ENCODE peak calls at places on chromosomes 5 and 9, in nine cellular contexts. One of them, this sample, is unnamed.

GRCh38 chr5:134177197-134178171 is 734 bp upstream of the SKP1 start:
- DNase-seq in endodermal cell: peak; percentile 90
- DNase-seq in PC-3: peak; percentile 26
- DNase-seq in cardiac muscle cell: peak; percentile 82
- DNase-seq in spleen: peak; percentile 81
- DNase-seq in GM20000: no peak
- DNase-seq in epithelial cell of esophagus: peak; percentile 83
- DNase-seq in astrocyte of the cerebellum: peak; percentile 49
- DNase-seq in kidney epithelial cell: no peak
- DNase-seq in this sample: no peak

GRCh38 chr5:68780299-68780960 is 313.4 kb upstream of the SLC30A5 start:
- DNase-seq in endodermal cell: no peak
- DNase-seq in PC-3: no peak
- DNase-seq in cardiac muscle cell: no peak
- DNase-seq in spleen: no peak
- DNase-seq in GM20000: no peak
- DNase-seq in epithelial cell of esophagus: peak; percentile 2
- DNase-seq in astrocyte of the cerebellum: no peak
- DNase-seq in kidney epithelial cell: no peak
- DNase-seq in this sample: no peak

GRCh38 chr9:121718063-121718462 is 66.6 kb downstream of the DAB2IP start:
- DNase-seq in endodermal cell: peak; percentile 61
- DNase-seq in PC-3: no peak
- DNase-seq in cardiac muscle cell: peak; percentile 44
- DNase-seq in spleen: no peak
- DNase-seq in GM20000: no peak
- DNase-seq in epithelial cell of esophagus: peak; percentile 81
- DNase-seq in astrocyte of the cerebellum: no peak
- DNase-seq in kidney epithelial cell: no peak
- DNase-seq in this sample: no peak

GRCh38 chr5:156414381-156414780 is 87.4 kb downstream of the SGCD start:
- DNase-seq in endodermal cell: no peak
- DNase-seq in PC-3: no peak
- DNase-seq in cardiac muscle cell: peak; percentile 29
- DNase-seq in spleen: no peak
- DNase-seq in GM20000: no peak
- DNase-seq in epithelial cell of esophagus: no peak
- DNase-seq in astrocyte of the cerebellum: no peak
- DNase-seq in kidney epithelial cell: no peak
- DNase-seq in this sample: no peak

GRCh38 chr9:68515304-68516017 is 25.2 kb downstream of the TMEM252 start:
- DNase-seq in endodermal cell: no peak
- DNase-seq in PC-3: peak; percentile 69
- DNase-seq in cardiac muscle cell: peak; percentile 94
- DNase-seq in spleen: no peak
- DNase-seq in GM20000: no peak
- DNase-seq in epithelial cell of esophagus: peak; percentile 66
- DNase-seq in astrocyte of the cerebellum: no peak
- DNase-seq in kidney epithelial cell: no peak
- DNase-seq in this sample: no peak

GRCh38 chr5:112918679-112919078 is 3.3 kb downstream of the REEP5 start:
- DNase-seq in endodermal cell: no peak
- DNase-seq in PC-3: no peak
- DNase-seq in cardiac muscle cell: no peak
- DNase-seq in spleen: no peak
- DNase-seq in GM20000: no peak
- DNase-seq in epithelial cell of esophagus: no peak
- DNase-seq in astrocyte of the cerebellum: no peak
- DNase-seq in kidney epithelial cell: peak; percentile 45
- DNase-seq in this sample: no peak

GRCh38 chr9:36864491-36865410 is 169.3 kb downstream of the PAX5 start:
- DNase-seq in endodermal cell: peak; percentile 81
- DNase-seq in PC-3: no peak
- DNase-seq in cardiac muscle cell: no peak
- DNase-seq in spleen: peak; percentile 72
- DNase-seq in GM20000: no peak
- DNase-seq in epithelial cell of esophagus: no peak
- DNase-seq in astrocyte of the cerebellum: no peak
- DNase-seq in kidney epithelial cell: no peak
- DNase-seq in this sample: no peak

GRCh38 chr5:80254767-80255424 is 952 bp downstream of the SERINC5 start:
- DNase-seq in endodermal cell: no peak
- DNase-seq in PC-3: peak; percentile 10
- DNase-seq in cardiac muscle cell: peak; percentile 24
- DNase-seq in spleen: no peak
- DNase-seq in GM20000: peak; percentile 43
- DNase-seq in epithelial cell of esophagus: peak; percentile 87
- DNase-seq in astrocyte of the cerebellum: no peak
- DNase-seq in kidney epithelial cell: no peak
- DNase-seq in this sample: peak; percentile 24

GRCh38 chr5:141872496-141873356 is 5.5 kb downstream of the PCDH1 start:
- DNase-seq in endodermal cell: peak; percentile 70
- DNase-seq in PC-3: no peak
- DNase-seq in cardiac muscle cell: peak; percentile 55
- DNase-seq in spleen: peak; percentile 6
- DNase-seq in GM20000: no peak
- DNase-seq in epithelial cell of esophagus: no peak
- DNase-seq in astrocyte of the cerebellum: no peak
- DNase-seq in kidney epithelial cell: no peak
- DNase-seq in this sample: no peak

GRCh38 chr9:28956111-28956880 is 1383.0 kb upstream of the C9orf72 start:
- DNase-seq in endodermal cell: no peak
- DNase-seq in PC-3: no peak
- DNase-seq in cardiac muscle cell: no peak
- DNase-seq in spleen: no peak
- DNase-seq in GM20000: no peak
- DNase-seq in epithelial cell of esophagus: no peak
- DNase-seq in astrocyte of the cerebellum: no peak
- DNase-seq in kidney epithelial cell: no peak
- DNase-seq in this sample: no peak

GRCh38 chr5:100761192-100761591 is 141.9 kb downstream of the ST8SIA4 start:
- DNase-seq in endodermal cell: no peak
- DNase-seq in PC-3: peak; percentile 43
- DNase-seq in cardiac muscle cell: no peak
- DNase-seq in spleen: no peak
- DNase-seq in GM20000: no peak
- DNase-seq in epithelial cell of esophagus: peak; percentile 46
- DNase-seq in astrocyte of the cerebellum: no peak
- DNase-seq in kidney epithelial cell: no peak
- DNase-seq in this sample: no peak
- TF ChIP-seq CTCF in endodermal cell: no peak
- TF ChIP-seq CTCF in PC-3: no peak
- TF ChIP-seq CTCF in cardiac muscle cell: no peak
- TF ChIP-seq CTCF in spleen: no peak
- TF ChIP-seq CTCF in GM20000: no peak
- TF ChIP-seq CTCF in epithelial cell of esophagus: no peak
- TF ChIP-seq CTCF in astrocyte of the cerebellum: no peak
- TF ChIP-seq CTCF in kidney epithelial cell: no peak
- TF ChIP-seq CTCF in this sample: no peak

GRCh38 chr5:14328144-14328543 is 185.0 kb downstream of the TRIO start:
- DNase-seq in endodermal cell: no peak
- DNase-seq in PC-3: no peak
- DNase-seq in cardiac muscle cell: no peak
- DNase-seq in spleen: no peak
- DNase-seq in GM20000: no peak
- DNase-seq in epithelial cell of esophagus: no peak
- DNase-seq in astrocyte of the cerebellum: no peak
- DNase-seq in kidney epithelial cell: no peak
- DNase-seq in this sample: no peak

GRCh38 chr5:14325369-14325768 is 182.2 kb downstream of the TRIO start:
- DNase-seq in endodermal cell: no peak
- DNase-seq in PC-3: no peak
- DNase-seq in cardiac muscle cell: no peak
- DNase-seq in spleen: no peak
- DNase-seq in GM20000: no peak
- DNase-seq in epithelial cell of esophagus: no peak
- DNase-seq in astrocyte of the cerebellum: no peak
- DNase-seq in kidney epithelial cell: no peak
- DNase-seq in this sample: no peak

GRCh38 chr5:14323466-14323865 is 180.3 kb downstream of the TRIO start:
- DNase-seq in endodermal cell: no peak
- DNase-seq in PC-3: no peak
- DNase-seq in cardiac muscle cell: no peak
- DNase-seq in spleen: no peak
- DNase-seq in GM20000: no peak
- DNase-seq in epithelial cell of esophagus: no peak
- DNase-seq in astrocyte of the cerebellum: no peak
- DNase-seq in kidney epithelial cell: no peak
- DNase-seq in this sample: no peak

GRCh38 chr5:14327624-14328023 is 184.5 kb downstream of the TRIO start:
- DNase-seq in endodermal cell: no peak
- DNase-seq in PC-3: no peak
- DNase-seq in cardiac muscle cell: peak; percentile 32
- DNase-seq in spleen: no peak
- DNase-seq in GM20000: no peak
- DNase-seq in epithelial cell of esophagus: no peak
- DNase-seq in astrocyte of the cerebellum: no peak
- DNase-seq in kidney epithelial cell: no peak
- DNase-seq in this sample: no peak

DNA sequence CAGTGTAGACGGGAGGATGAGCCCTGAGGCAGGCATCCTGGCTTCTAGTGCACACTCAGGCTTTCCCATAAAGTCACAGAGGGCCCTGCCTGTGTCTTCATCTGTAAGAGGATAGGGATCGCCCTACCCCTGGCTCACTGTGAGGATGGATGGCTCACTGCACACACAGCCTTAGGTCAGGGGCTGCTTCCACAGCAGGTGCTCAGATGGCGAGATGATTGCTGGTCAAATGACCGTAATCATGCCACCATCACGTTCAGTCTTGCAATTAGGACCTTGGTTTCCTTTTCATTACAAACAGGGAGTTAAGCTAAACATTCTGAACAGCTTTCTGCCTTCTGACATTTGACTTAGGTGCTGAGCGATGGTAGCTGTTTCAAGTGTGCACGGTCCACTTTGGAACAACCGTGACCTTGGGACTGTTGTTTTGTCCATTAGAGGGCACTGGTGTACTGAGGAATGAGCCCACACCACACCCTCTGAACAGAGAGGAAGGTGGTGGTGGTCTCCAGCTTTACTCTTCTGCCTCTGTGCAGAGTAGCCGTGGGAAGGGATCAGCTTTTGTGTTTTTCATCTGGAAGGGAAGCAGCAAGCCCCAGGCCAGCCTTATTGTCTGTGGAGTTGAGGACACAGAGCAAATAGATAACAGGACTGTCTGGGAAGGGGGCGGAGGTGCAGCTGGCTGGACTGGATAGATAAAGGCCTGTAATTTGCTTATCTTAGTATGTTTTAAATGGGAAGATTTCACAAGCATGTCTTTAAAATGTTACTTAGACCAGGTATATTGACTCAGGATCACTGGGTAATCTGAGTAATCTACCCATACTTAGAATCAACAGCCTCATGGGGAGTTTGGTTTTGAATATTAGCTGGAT is 183.1 kb downstream of the TRIO start:
- DNase-seq in endodermal cell: peak; percentile 56
- DNase-seq in PC-3: no peak
- DNase-seq in cardiac muscle cell: no peak
- DNase-seq in spleen: no peak
- DNase-seq in GM20000: no peak
- DNase-seq in epithelial cell of esophagus: no peak
- DNase-seq in astrocyte of the cerebellum: no peak
- DNase-seq in kidney epithelial cell: no peak
- DNase-seq in this sample: no peak
- TF ChIP-seq CTCF in endodermal cell: peak; percentile 70
- TF ChIP-seq CTCF in PC-3: peak; percentile 66
- TF ChIP-seq CTCF in cardiac muscle cell: peak; percentile 43
- TF ChIP-seq CTCF in spleen: peak; percentile 48
- TF ChIP-seq CTCF in GM20000: no peak
- TF ChIP-seq CTCF in epithelial cell of esophagus: no peak
- TF ChIP-seq CTCF in astrocyte of the cerebellum: peak; percentile 28
- TF ChIP-seq CTCF in kidney epithelial cell: peak; percentile 10
- TF ChIP-seq CTCF in this sample: peak; percentile 10

DNA sequence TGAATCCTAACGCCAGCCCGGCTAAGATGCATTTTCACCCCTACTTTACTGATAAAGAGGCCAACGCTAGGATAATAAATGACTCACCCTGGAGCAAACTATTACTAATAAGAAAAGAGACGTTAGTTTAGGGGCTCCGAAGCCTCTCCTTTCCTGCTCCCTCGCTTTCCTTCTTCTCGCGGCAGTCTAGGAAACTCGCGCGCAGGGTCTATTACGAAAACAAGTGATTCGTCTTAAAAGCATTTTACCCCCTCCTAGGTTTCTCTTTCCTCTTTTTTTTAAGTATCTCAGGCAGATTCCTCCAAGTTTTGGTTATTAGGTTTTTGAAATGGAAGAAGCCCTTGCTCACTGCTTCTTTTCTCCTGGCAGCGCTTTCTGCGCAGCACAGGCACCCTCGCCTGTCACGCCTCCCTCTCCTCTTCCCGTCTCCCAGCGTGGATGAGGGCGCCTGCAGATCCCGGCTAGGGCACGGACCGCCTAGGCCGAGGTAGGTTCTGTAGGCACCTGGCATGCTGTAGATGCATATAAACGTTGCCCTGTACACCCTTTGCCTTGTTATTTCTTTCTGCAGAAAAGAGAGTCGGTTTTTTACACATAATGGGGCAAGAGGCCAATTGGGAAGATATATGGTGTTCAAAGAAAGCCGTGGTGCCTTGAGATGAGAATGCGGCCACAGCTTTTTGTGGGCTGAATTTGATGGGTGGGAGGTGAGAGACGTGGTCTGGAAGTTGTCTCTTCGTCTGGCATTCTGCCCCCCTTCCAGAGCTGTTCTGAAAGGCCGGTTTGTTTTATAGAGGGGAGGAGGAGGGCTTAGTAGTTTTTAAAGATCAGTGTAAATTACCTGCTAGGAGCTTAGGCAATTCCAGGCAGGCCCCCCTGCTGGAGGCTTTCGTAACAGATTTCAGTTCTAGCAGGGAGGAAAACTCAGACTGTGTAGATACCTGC is 981 bp downstream of the GCNT1 start:
- DNase-seq in endodermal cell: peak; percentile 90
- DNase-seq in PC-3: peak; percentile 43
- DNase-seq in cardiac muscle cell: peak; percentile 67
- DNase-seq in spleen: peak; percentile 84
- DNase-seq in GM20000: peak; percentile 28
- DNase-seq in epithelial cell of esophagus: peak; percentile 61
- DNase-seq in astrocyte of the cerebellum: no peak
- DNase-seq in kidney epithelial cell: no peak
- DNase-seq in this sample: no peak
- TF ChIP-seq CTCF in endodermal cell: peak; percentile 77
- TF ChIP-seq CTCF in PC-3: peak; percentile 45
- TF ChIP-seq CTCF in cardiac muscle cell: peak; percentile 45
- TF ChIP-seq CTCF in spleen: no peak
- TF ChIP-seq CTCF in GM20000: no peak
- TF ChIP-seq CTCF in epithelial cell of esophagus: peak; percentile 54
- TF ChIP-seq CTCF in astrocyte of the cerebellum: peak; percentile 56
- TF ChIP-seq CTCF in kidney epithelial cell: peak; percentile 65
- TF ChIP-seq CTCF in this sample: no peak

DNA sequence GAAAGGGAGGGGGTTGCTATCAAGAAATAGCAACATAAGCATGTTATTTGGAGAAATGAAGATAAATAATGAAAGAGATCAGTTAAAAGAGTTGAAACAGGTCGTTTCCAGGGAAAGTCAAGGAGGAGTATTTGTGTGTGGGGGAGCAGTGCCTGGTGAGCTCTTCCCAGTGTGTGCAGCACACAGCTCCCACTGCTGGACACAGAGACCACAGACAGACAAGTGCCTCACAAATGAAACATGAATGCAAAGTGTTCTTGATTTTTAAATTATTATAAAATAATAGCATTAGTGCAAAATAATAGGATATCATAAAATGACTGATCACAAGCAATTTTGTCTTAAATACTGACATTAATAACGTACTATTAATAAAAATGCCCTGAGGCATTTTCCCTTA is 40.8 kb downstream of the LIFR start:
- DNase-seq in endodermal cell: no peak
- DNase-seq in PC-3: peak; percentile 42
- DNase-seq in cardiac muscle cell: peak; percentile 61
- DNase-seq in spleen: no peak
- DNase-seq in GM20000: no peak
- DNase-seq in epithelial cell of esophagus: peak; percentile 45
- DNase-seq in astrocyte of the cerebellum: no peak
- DNase-seq in kidney epithelial cell: no peak
- DNase-seq in this sample: no peak
- TF ChIP-seq CTCF in endodermal cell: peak; percentile 60
- TF ChIP-seq CTCF in PC-3: peak; percentile 66
- TF ChIP-seq CTCF in cardiac muscle cell: peak; percentile 53
- TF ChIP-seq CTCF in spleen: peak; percentile 25
- TF ChIP-seq CTCF in GM20000: no peak
- TF ChIP-seq CTCF in epithelial cell of esophagus: peak; percentile 48
- TF ChIP-seq CTCF in astrocyte of the cerebellum: peak; percentile 57
- TF ChIP-seq CTCF in kidney epithelial cell: peak; percentile 60
- TF ChIP-seq CTCF in this sample: no peak